ENCODE peak calls at places on chromosome 18, in six cellular contexts. One of them, this sample, is unnamed.

GRCh38 chr18:55811964-55812363 is 224.0 kb upstream of the TCF4 start:
- DNase-seq in stimulated activated naive CD8-positive, alpha-beta T cell treated with anti-CD3 and anti-CD28 coated beads, Interleukin-15, amount 100 ng/mL, for 72 hours: no peak
- DNase-seq in astrocyte of the spinal cord: no peak
- DNase-seq in activated T-helper 1 cell treated with anti-CD3 and anti-CD28 coated beads, Interleukin-2, amount 50 U/mL, for 16 hours: no peak
- DNase-seq in OCI-LY7: no peak
- DNase-seq in H9: no peak
- DNase-seq in this sample: no peak

GRCh38 chr18:13254971-13255927 is 36.7 kb downstream of the LDLRAD4 start:
- DNase-seq in astrocyte of the spinal cord: no peak
- DNase-seq in OCI-LY7: no peak
- DNase-seq in H9: no peak
- DNase-seq in stimulated activated naive CD8-positive, alpha-beta T cell treated with anti-CD3 and anti-CD28 coated beads, Interleukin-15, amount 100 ng/mL, for 72 hours: no peak
- DNase-seq in activated T-helper 1 cell treated with anti-CD3 and anti-CD28 coated beads, Interleukin-2, amount 50 U/mL, for 16 hours: no peak
- DNase-seq in this sample: no peak

GRCh38 chr18:46035701-46036680 is 36.1 kb downstream of the PSTPIP2 start:
- DNase-seq in OCI-LY7: no peak
- DNase-seq in astrocyte of the spinal cord: peak
- DNase-seq in H9: no peak
- DNase-seq in activated T-helper 1 cell treated with anti-CD3 and anti-CD28 coated beads, Interleukin-2, amount 50 U/mL, for 16 hours: no peak
- DNase-seq in stimulated activated naive CD8-positive, alpha-beta T cell treated with anti-CD3 and anti-CD28 coated beads, Interleukin-15, amount 100 ng/mL, for 72 hours: no peak
- DNase-seq in this sample: no peak

GRCh38 chr18:35927431-35927830 is 45.0 kb upstream of the RMP24 start:
- DNase-seq in activated T-helper 1 cell treated with anti-CD3 and anti-CD28 coated beads, Interleukin-2, amount 50 U/mL, for 16 hours: no peak
- DNase-seq in astrocyte of the spinal cord: no peak
- DNase-seq in OCI-LY7: no peak
- DNase-seq in stimulated activated naive CD8-positive, alpha-beta T cell treated with anti-CD3 and anti-CD28 coated beads, Interleukin-15, amount 100 ng/mL, for 72 hours: no peak
- DNase-seq in H9: no peak
- DNase-seq in this sample: no peak

GRCh38 chr18:28682912-28683311 is 506.0 kb upstream of the CDH2 start:
- DNase-seq in astrocyte of the spinal cord: no peak
- DNase-seq in H9: no peak
- DNase-seq in stimulated activated naive CD8-positive, alpha-beta T cell treated with anti-CD3 and anti-CD28 coated beads, Interleukin-15, amount 100 ng/mL, for 72 hours: no peak
- DNase-seq in OCI-LY7: no peak
- DNase-seq in activated T-helper 1 cell treated with anti-CD3 and anti-CD28 coated beads, Interleukin-2, amount 50 U/mL, for 16 hours: no peak
- DNase-seq in this sample: no peak

GRCh38 chr18:65938592-65939372 is 188.0 kb downstream of the CDH7 start:
- DNase-seq in stimulated activated naive CD8-positive, alpha-beta T cell treated with anti-CD3 and anti-CD28 coated beads, Interleukin-15, amount 100 ng/mL, for 72 hours: no peak
- DNase-seq in astrocyte of the spinal cord: peak
- DNase-seq in OCI-LY7: peak
- DNase-seq in activated T-helper 1 cell treated with anti-CD3 and anti-CD28 coated beads, Interleukin-2, amount 50 U/mL, for 16 hours: no peak
- DNase-seq in H9: peak
- DNase-seq in this sample: no peak

GRCh38 chr18:8841781-8842485 is 136.6 kb downstream of the MTCL1 start:
- DNase-seq in stimulated activated naive CD8-positive, alpha-beta T cell treated with anti-CD3 and anti-CD28 coated beads, Interleukin-15, amount 100 ng/mL, for 72 hours: no peak
- DNase-seq in astrocyte of the spinal cord: no peak
- DNase-seq in activated T-helper 1 cell treated with anti-CD3 and anti-CD28 coated beads, Interleukin-2, amount 50 U/mL, for 16 hours: no peak
- DNase-seq in OCI-LY7: no peak
- DNase-seq in H9: no peak
- DNase-seq in this sample: no peak

GRCh38 chr18:23337599-23338444 is 115.3 kb upstream of the RIOK3 start:
- DNase-seq in activated T-helper 1 cell treated with anti-CD3 and anti-CD28 coated beads, Interleukin-2, amount 50 U/mL, for 16 hours: no peak
- DNase-seq in astrocyte of the spinal cord: peak
- DNase-seq in OCI-LY7: no peak
- DNase-seq in H9: no peak
- DNase-seq in stimulated activated naive CD8-positive, alpha-beta T cell treated with anti-CD3 and anti-CD28 coated beads, Interleukin-15, amount 100 ng/mL, for 72 hours: no peak
- DNase-seq in this sample: no peak

GRCh38 chr18:61503688-61504087 is 170.5 kb downstream of the CDH20 start:
- DNase-seq in OCI-LY7: no peak
- DNase-seq in stimulated activated naive CD8-positive, alpha-beta T cell treated with anti-CD3 and anti-CD28 coated beads, Interleukin-15, amount 100 ng/mL, for 72 hours: no peak
- DNase-seq in H9: no peak
- DNase-seq in astrocyte of the spinal cord: peak
- DNase-seq in activated T-helper 1 cell treated with anti-CD3 and anti-CD28 coated beads, Interleukin-2, amount 50 U/mL, for 16 hours: no peak
- DNase-seq in this sample: no peak

GRCh38 chr18:55633032-55633431 is 45.0 kb upstream of the TCF4 start:
- DNase-seq in OCI-LY7: no peak
- DNase-seq in astrocyte of the spinal cord: peak
- DNase-seq in H9: no peak
- DNase-seq in stimulated activated naive CD8-positive, alpha-beta T cell treated with anti-CD3 and anti-CD28 coated beads, Interleukin-15, amount 100 ng/mL, for 72 hours: no peak
- DNase-seq in activated T-helper 1 cell treated with anti-CD3 and anti-CD28 coated beads, Interleukin-2, amount 50 U/mL, for 16 hours: no peak
- DNase-seq in this sample: no peak

GRCh38 chr18:31876707-31877106 is 66.2 kb downstream of the TRAPPC8 start:
- DNase-seq in OCI-LY7: no peak
- DNase-seq in astrocyte of the spinal cord: peak
- DNase-seq in H9: no peak
- DNase-seq in activated T-helper 1 cell treated with anti-CD3 and anti-CD28 coated beads, Interleukin-2, amount 50 U/mL, for 16 hours: no peak
- DNase-seq in stimulated activated naive CD8-positive, alpha-beta T cell treated with anti-CD3 and anti-CD28 coated beads, Interleukin-15, amount 100 ng/mL, for 72 hours: no peak
- DNase-seq in this sample: no peak

GRCh38 chr18:50627594-50628542 is 68.0 kb downstream of the MAPK4 start:
- DNase-seq in astrocyte of the spinal cord: no peak
- DNase-seq in OCI-LY7: no peak
- DNase-seq in H9: no peak
- DNase-seq in activated T-helper 1 cell treated with anti-CD3 and anti-CD28 coated beads, Interleukin-2, amount 50 U/mL, for 16 hours: no peak
- DNase-seq in stimulated activated naive CD8-positive, alpha-beta T cell treated with anti-CD3 and anti-CD28 coated beads, Interleukin-15, amount 100 ng/mL, for 72 hours: no peak
- DNase-seq in this sample: no peak

GRCh38 chr18:3885209-3885792 is 435.3 kb downstream of the TGIF1 start:
- DNase-seq in astrocyte of the spinal cord: no peak
- DNase-seq in OCI-LY7: peak
- DNase-seq in stimulated activated naive CD8-positive, alpha-beta T cell treated with anti-CD3 and anti-CD28 coated beads, Interleukin-15, amount 100 ng/mL, for 72 hours: no peak
- DNase-seq in activated T-helper 1 cell treated with anti-CD3 and anti-CD28 coated beads, Interleukin-2, amount 50 U/mL, for 16 hours: no peak
- DNase-seq in H9: no peak
- DNase-seq in this sample: no peak

GRCh38 chr18:59835656-59836379 is 64.0 kb upstream of the PMAIP1 start:
- DNase-seq in H9: peak
- DNase-seq in activated T-helper 1 cell treated with anti-CD3 and anti-CD28 coated beads, Interleukin-2, amount 50 U/mL, for 16 hours: no peak
- DNase-seq in OCI-LY7: no peak
- DNase-seq in astrocyte of the spinal cord: no peak
- DNase-seq in stimulated activated naive CD8-positive, alpha-beta T cell treated with anti-CD3 and anti-CD28 coated beads, Interleukin-15, amount 100 ng/mL, for 72 hours: no peak
- DNase-seq in this sample: no peak

GRCh38 chr18:2459886-2460285 is 111.4 kb downstream of the METTL4 start:
- DNase-seq in astrocyte of the spinal cord: peak
- DNase-seq in H9: no peak
- DNase-seq in OCI-LY7: no peak
- DNase-seq in stimulated activated naive CD8-positive, alpha-beta T cell treated with anti-CD3 and anti-CD28 coated beads, Interleukin-15, amount 100 ng/mL, for 72 hours: no peak
- DNase-seq in activated T-helper 1 cell treated with anti-CD3 and anti-CD28 coated beads, Interleukin-2, amount 50 U/mL, for 16 hours: no peak
- DNase-seq in this sample: no peak

GRCh38 chr18:77145364-77145901 is 12.8 kb upstream of the MBP start:
- DNase-seq in stimulated activated naive CD8-positive, alpha-beta T cell treated with anti-CD3 and anti-CD28 coated beads, Interleukin-15, amount 100 ng/mL, for 72 hours: no peak
- DNase-seq in H9: peak
- DNase-seq in OCI-LY7: no peak
- DNase-seq in astrocyte of the spinal cord: no peak
- DNase-seq in activated T-helper 1 cell treated with anti-CD3 and anti-CD28 coated beads, Interleukin-2, amount 50 U/mL, for 16 hours: no peak
- DNase-seq in this sample: no peak

GRCh38 chr18:69947361-69948106 is at the start of gene CD226:
- DNase-seq in activated T-helper 1 cell treated with anti-CD3 and anti-CD28 coated beads, Interleukin-2, amount 50 U/mL, for 16 hours: no peak
- DNase-seq in H9: no peak
- DNase-seq in OCI-LY7: no peak
- DNase-seq in astrocyte of the spinal cord: no peak
- DNase-seq in stimulated activated naive CD8-positive, alpha-beta T cell treated with anti-CD3 and anti-CD28 coated beads, Interleukin-15, amount 100 ng/mL, for 72 hours: no peak
- DNase-seq in this sample: no peak

GRCh38 chr18:36338420-36338933 is 41.0 kb downstream of the FHOD3 start:
- DNase-seq in astrocyte of the spinal cord: no peak
- DNase-seq in activated T-helper 1 cell treated with anti-CD3 and anti-CD28 coated beads, Interleukin-2, amount 50 U/mL, for 16 hours: no peak
- DNase-seq in stimulated activated naive CD8-positive, alpha-beta T cell treated with anti-CD3 and anti-CD28 coated beads, Interleukin-15, amount 100 ng/mL, for 72 hours: no peak
- DNase-seq in H9: peak
- DNase-seq in OCI-LY7: no peak
- DNase-seq in this sample: no peak

GRCh38 chr18:35324926-35325655 is 19.1 kb downstream of the ZNF24 start:
- DNase-seq in OCI-LY7: no peak
- DNase-seq in H9: no peak
- DNase-seq in activated T-helper 1 cell treated with anti-CD3 and anti-CD28 coated beads, Interleukin-2, amount 50 U/mL, for 16 hours: no peak
- DNase-seq in stimulated activated naive CD8-positive, alpha-beta T cell treated with anti-CD3 and anti-CD28 coated beads, Interleukin-15, amount 100 ng/mL, for 72 hours: no peak
- DNase-seq in astrocyte of the spinal cord: no peak
- DNase-seq in this sample: peak

GRCh38 chr18:28176933-28177827 is at the start of gene CDH2:
- DNase-seq in activated T-helper 1 cell treated with anti-CD3 and anti-CD28 coated beads, Interleukin-2, amount 50 U/mL, for 16 hours: no peak
- DNase-seq in H9: peak
- DNase-seq in astrocyte of the spinal cord: peak
- DNase-seq in OCI-LY7: no peak
- DNase-seq in stimulated activated naive CD8-positive, alpha-beta T cell treated with anti-CD3 and anti-CD28 coated beads, Interleukin-15, amount 100 ng/mL, for 72 hours: no peak
- DNase-seq in this sample: peak

GRCh38 chr18:23317975-23318675 is 135.0 kb upstream of the RIOK3 start:
- DNase-seq in H9: no peak
- DNase-seq in astrocyte of the spinal cord: peak
- DNase-seq in stimulated activated naive CD8-positive, alpha-beta T cell treated with anti-CD3 and anti-CD28 coated beads, Interleukin-15, amount 100 ng/mL, for 72 hours: no peak
- DNase-seq in activated T-helper 1 cell treated with anti-CD3 and anti-CD28 coated beads, Interleukin-2, amount 50 U/mL, for 16 hours: no peak
- DNase-seq in OCI-LY7: no peak
- DNase-seq in this sample: peak

GRCh38 chr18:69689081-69689759 is 258.5 kb downstream of the CD226 start:
- DNase-seq in H9: no peak
- DNase-seq in activated T-helper 1 cell treated with anti-CD3 and anti-CD28 coated beads, Interleukin-2, amount 50 U/mL, for 16 hours: no peak
- DNase-seq in stimulated activated naive CD8-positive, alpha-beta T cell treated with anti-CD3 and anti-CD28 coated beads, Interleukin-15, amount 100 ng/mL, for 72 hours: no peak
- DNase-seq in astrocyte of the spinal cord: peak
- DNase-seq in OCI-LY7: no peak
- DNase-seq in this sample: peak

GRCh38 chr18:35029770-35030169 is 11.4 kb upstream of the MAPRE2 start:
- DNase-seq in astrocyte of the spinal cord: no peak
- DNase-seq in stimulated activated naive CD8-positive, alpha-beta T cell treated with anti-CD3 and anti-CD28 coated beads, Interleukin-15, amount 100 ng/mL, for 72 hours: no peak
- DNase-seq in OCI-LY7: peak
- DNase-seq in activated T-helper 1 cell treated with anti-CD3 and anti-CD28 coated beads, Interleukin-2, amount 50 U/mL, for 16 hours: no peak
- DNase-seq in H9: no peak
- DNase-seq in this sample: no peak

GRCh38 chr18:23033079-23033478 is 100.0 kb downstream of the RBBP8 start:
- DNase-seq in stimulated activated naive CD8-positive, alpha-beta T cell treated with anti-CD3 and anti-CD28 coated beads, Interleukin-15, amount 100 ng/mL, for 72 hours: no peak
- DNase-seq in astrocyte of the spinal cord: no peak
- DNase-seq in OCI-LY7: no peak
- DNase-seq in H9: no peak
- DNase-seq in activated T-helper 1 cell treated with anti-CD3 and anti-CD28 coated beads, Interleukin-2, amount 50 U/mL, for 16 hours: no peak
- DNase-seq in this sample: no peak

GRCh38 chr18:61935362-61935761 is 42.6 kb upstream of the RNF152 start:
- DNase-seq in activated T-helper 1 cell treated with anti-CD3 and anti-CD28 coated beads, Interleukin-2, amount 50 U/mL, for 16 hours: no peak
- DNase-seq in stimulated activated naive CD8-positive, alpha-beta T cell treated with anti-CD3 and anti-CD28 coated beads, Interleukin-15, amount 100 ng/mL, for 72 hours: no peak
- DNase-seq in astrocyte of the spinal cord: no peak
- DNase-seq in H9: no peak
- DNase-seq in OCI-LY7: no peak
- DNase-seq in this sample: no peak

GRCh38 chr18:48913723-48914122 is 37.0 kb downstream of the SMAD7 start:
- DNase-seq in OCI-LY7: no peak
- DNase-seq in astrocyte of the spinal cord: no peak
- DNase-seq in H9: peak
- DNase-seq in activated T-helper 1 cell treated with anti-CD3 and anti-CD28 coated beads, Interleukin-2, amount 50 U/mL, for 16 hours: no peak
- DNase-seq in stimulated activated naive CD8-positive, alpha-beta T cell treated with anti-CD3 and anti-CD28 coated beads, Interleukin-15, amount 100 ng/mL, for 72 hours: no peak
- DNase-seq in this sample: no peak

GRCh38 chr18:74981476-74981875 is 227.5 kb downstream of the PTGR3 start:
- DNase-seq in astrocyte of the spinal cord: no peak
- DNase-seq in stimulated activated naive CD8-positive, alpha-beta T cell treated with anti-CD3 and anti-CD28 coated beads, Interleukin-15, amount 100 ng/mL, for 72 hours: no peak
- DNase-seq in activated T-helper 1 cell treated with anti-CD3 and anti-CD28 coated beads, Interleukin-2, amount 50 U/mL, for 16 hours: no peak
- DNase-seq in H9: no peak
- DNase-seq in OCI-LY7: no peak
- DNase-seq in this sample: no peak

GRCh38 chr18:36653870-36654269 is 174.9 kb downstream of the TPGS2 start:
- DNase-seq in activated T-helper 1 cell treated with anti-CD3 and anti-CD28 coated beads, Interleukin-2, amount 50 U/mL, for 16 hours: no peak
- DNase-seq in H9: no peak
- DNase-seq in stimulated activated naive CD8-positive, alpha-beta T cell treated with anti-CD3 and anti-CD28 coated beads, Interleukin-15, amount 100 ng/mL, for 72 hours: no peak
- DNase-seq in astrocyte of the spinal cord: no peak
- DNase-seq in OCI-LY7: no peak
- DNase-seq in this sample: no peak